ENCODE peak calls at places on chromosomes 16 and 17, in five cellular contexts. I is H9, A is GM23248, M is IMR-90, Z is Karpas-422. J is an unnamed sample.
A peak's percentile ranks its signal among the peaks of the same experiment; 100 is the strongest.

GRCh38 chr17:44925731-44926697 is 10.7 kb upstream of the GFAP start:
- DNase-seq in I (no peak), A (no peak), M (no peak), Z (no peak), J (no peak)

GRCh38 chr16:46789075-46789474 is 40.9 kb upstream of the MYLK3 start:
- DNase-seq in I (no peak), A (no peak), M (no peak), Z (peak; percentile 65), J (no peak)

GRCh38 chr17:33284022-33284421 is 9.1 kb downstream of the ASIC2 start:
- DNase-seq in I (no peak), A (peak; percentile 85), M (peak; percentile 87), Z (no peak), J (peak; percentile 18)

GRCh38 chr17:13513039-13513405 is 88.7 kb downstream of the HS3ST3A1 start:
- DNase-seq in I (no peak), A (peak; percentile 71), M (peak; percentile 27), Z (no peak), J (peak; percentile 20)

GRCh38 chr16:87538594-87538993 is 45.8 kb upstream of the ZCCHC14 start:
- DNase-seq in I (no peak), A (peak; percentile 96), M (peak; percentile 44), Z (no peak), J (peak; percentile 83)

GRCh38 chr16:15523092-15523541 is 88.7 kb downstream of the BMERB1 start:
- DNase-seq in I (no peak), A (no peak), M (no peak), Z (peak; percentile 80), J (no peak)

GRCh38 chr17:2396568-2397246 is 4.2 kb downstream of the MNT start:
- DNase-seq in I (peak; percentile 99), A (peak; percentile 96), M (peak; percentile 98), Z (peak; percentile 95), J (peak; percentile 98)

GRCh38 chr17:35184274-35184673 is 9.9 kb downstream of the SLC35G3 start:
- DNase-seq in I (no peak), A (no peak), M (no peak), Z (no peak), J (no peak)

GRCh38 chr16:75256059-75256870 is 4.8 kb upstream of the BCAR1 start:
- DNase-seq in I (peak; percentile 49), A (peak; percentile 76), M (no peak), Z (no peak), J (no peak)

GRCh38 chr17:8966926-8967325 is 1.4 kb upstream of the PIK3R5 start:
- DNase-seq in I (no peak), A (no peak), M (no peak), Z (no peak), J (no peak)

GRCh38 chr17:79915850-79916430 is 76.7 kb upstream of the CBX4 start:
- DNase-seq in I (peak; percentile 92), A (peak; percentile 55), M (peak; percentile 28), Z (peak; percentile 57), J (no peak)
- H3K9ac ChIP-seq in I (no peak overlapping the region), A (no peak overlapping the region), M (no peak overlapping the region), Z (no peak overlapping the region), J (no peak overlapping the region)

GRCh38 chr16:2089676-2090480 is 42.1 kb downstream of the TSC2 start:
- DNase-seq in I (no peak), A (no peak), M (no peak), Z (no peak), J (no peak)

GRCh38 chr16:2092866-2093265 is 42.8 kb downstream of the PKD1 start:
- DNase-seq in I (no peak), A (no peak), M (no peak), Z (no peak), J (no peak)

GRCh38 chr16:2091722-2092620 is 43.7 kb downstream of the PKD1 start:
- DNase-seq in I (peak; percentile 50), A (no peak), M (no peak), Z (no peak), J (no peak)

GRCh38 chr16:2090481-2090797 is 42.7 kb downstream of the TSC2 start:
- DNase-seq in I (no peak), A (no peak), M (no peak), Z (no peak), J (no peak)

GRCh38 chr16:2090819-2091721 is 43.3 kb downstream of the TSC2 start:
- DNase-seq in I (peak; percentile 91), A (peak; percentile 62), M (no peak), Z (peak; percentile 85), J (peak; percentile 71)
- H3K9ac ChIP-seq in I (no peak overlapping the region), A (no peak overlapping the region), M (no peak overlapping the region), Z (no peak overlapping the region), J (no peak overlapping the region)

GRCh38 chr16:55482056-55482455 is 3.1 kb downstream of the MMP2 start:
- DNase-seq in I (no peak), A (peak; percentile 74), M (peak; percentile 57), Z (no peak), J (peak; percentile 59)

GRCh38 chr16:55476625-55477533 is 2.1 kb upstream of the MMP2 start:
- DNase-seq in I (no peak), A (peak; percentile 45), M (no peak), Z (no peak), J (peak; percentile 27)

GRCh38 chr16:55478827-55479559 is at the start of gene MMP2:
- DNase-seq in I (peak; percentile 90), A (peak; percentile 86), M (peak; percentile 79), Z (no peak), J (peak; percentile 86)

GRCh38 chr16:55480228-55480655 is 1.2 kb downstream of the MMP2 start:
- DNase-seq in I (peak; percentile 46), A (peak; percentile 98), M (peak; percentile 93), Z (no peak), J (peak; percentile 99)

DNA sequence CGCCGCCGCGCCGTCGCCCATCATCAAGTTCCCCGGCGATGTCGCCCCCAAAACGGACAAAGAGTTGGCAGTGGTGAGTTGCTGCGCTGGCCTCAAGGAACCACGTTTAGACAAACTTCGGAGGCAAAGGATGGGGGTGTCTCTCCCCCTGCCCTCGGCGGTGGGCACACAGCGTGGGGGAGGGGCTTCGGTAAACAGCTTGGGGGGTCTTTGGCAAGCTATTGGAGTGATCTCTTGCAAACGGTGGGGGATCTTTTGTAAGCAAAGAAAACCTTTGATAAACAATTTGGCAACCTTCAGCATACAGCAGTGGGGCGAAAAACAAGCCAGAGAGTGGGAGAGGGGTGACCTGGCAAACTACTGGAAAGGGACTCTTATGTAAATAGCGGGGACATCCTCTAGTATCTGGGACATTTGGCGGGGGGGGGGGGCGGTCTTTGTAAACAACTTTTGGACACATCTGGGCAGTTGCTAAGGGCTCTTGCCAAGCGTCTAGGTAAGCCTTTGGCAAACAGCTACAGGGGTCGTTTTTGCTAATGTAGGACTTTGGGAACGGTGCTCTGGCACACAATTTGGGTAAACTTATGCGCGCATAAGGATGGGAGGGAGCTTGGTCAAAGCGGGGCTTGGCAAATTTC is 681 bp downstream of the MMP2 start:
- DNase-seq in I (no peak), A (peak; percentile 64), M (no peak), Z (no peak), J (peak; percentile 47)
- H3K9ac ChIP-seq in I (no peak overlapping the region), A (peak overlapping the region; percentile 99), M (peak overlapping the region; percentile 76), Z (no peak overlapping the region), J (peak overlapping the region; percentile 92)

DNA sequence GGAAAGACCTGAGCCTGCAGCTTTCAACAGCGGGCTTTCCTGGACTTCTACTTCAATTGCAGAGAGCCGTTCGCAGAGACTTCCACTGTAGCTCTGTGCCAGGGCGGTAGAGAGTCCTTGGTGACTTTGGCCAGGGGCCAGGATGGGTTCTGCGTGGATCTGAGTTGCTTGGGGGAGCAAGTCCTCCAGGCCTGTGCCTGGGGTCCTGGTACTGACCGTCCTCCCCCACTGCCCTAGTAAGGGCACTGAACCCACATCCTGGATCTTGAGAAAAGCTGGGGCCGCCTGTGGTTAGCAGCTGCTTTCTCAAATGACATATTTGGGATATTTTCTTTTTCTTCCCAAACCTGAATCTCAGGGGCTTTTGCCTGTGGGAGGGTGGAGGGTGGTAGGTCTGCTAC is 37.9 kb downstream of the PGS1 start:
- DNase-seq in I (no peak), A (no peak), M (peak; percentile 16), Z (no peak), J (no peak)
- H3K9ac ChIP-seq in I (no peak overlapping the region), A (no peak overlapping the region), M (peak overlapping the region; percentile 40), Z (no peak overlapping the region), J (peak overlapping the region; percentile 51)

GRCh38 chr17:20955437-20956323 is 87.1 kb downstream of the USP22 start:
- DNase-seq in I (no peak), A (peak; percentile 36), M (peak; percentile 51), Z (no peak), J (peak; percentile 51)
- H3K9ac ChIP-seq in I (no peak overlapping the region), A (no peak overlapping the region), M (no peak overlapping the region), Z (no peak overlapping the region), J (no peak overlapping the region)

DNA sequence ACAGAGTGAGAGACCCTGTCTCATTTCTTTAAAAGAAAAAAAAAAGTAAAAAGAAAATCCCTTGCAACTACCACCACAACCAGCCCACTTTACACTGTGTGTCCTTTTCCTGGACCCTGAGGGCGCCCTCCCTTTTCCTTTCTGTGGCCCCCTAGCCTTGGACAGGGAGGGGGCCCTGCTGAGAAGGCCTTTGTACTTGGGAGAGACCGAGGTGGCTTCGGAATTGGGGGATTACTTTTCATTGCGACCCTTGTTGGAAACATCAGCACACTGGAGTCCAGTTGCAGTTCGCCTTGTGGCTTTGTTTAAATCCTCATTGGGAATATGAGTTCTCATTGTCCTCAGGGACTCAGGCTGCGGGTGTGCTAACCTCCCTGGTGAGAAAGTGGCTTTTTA is 9.4 kb upstream of the DNASE1 start:
- DNase-seq in I (no peak), A (no peak), M (no peak), Z (no peak), J (no peak)
- H3K9ac ChIP-seq in I (no peak overlapping the region), A (no peak overlapping the region), M (peak overlapping the region; percentile 57), Z (no peak overlapping the region), J (no peak overlapping the region)

DNA sequence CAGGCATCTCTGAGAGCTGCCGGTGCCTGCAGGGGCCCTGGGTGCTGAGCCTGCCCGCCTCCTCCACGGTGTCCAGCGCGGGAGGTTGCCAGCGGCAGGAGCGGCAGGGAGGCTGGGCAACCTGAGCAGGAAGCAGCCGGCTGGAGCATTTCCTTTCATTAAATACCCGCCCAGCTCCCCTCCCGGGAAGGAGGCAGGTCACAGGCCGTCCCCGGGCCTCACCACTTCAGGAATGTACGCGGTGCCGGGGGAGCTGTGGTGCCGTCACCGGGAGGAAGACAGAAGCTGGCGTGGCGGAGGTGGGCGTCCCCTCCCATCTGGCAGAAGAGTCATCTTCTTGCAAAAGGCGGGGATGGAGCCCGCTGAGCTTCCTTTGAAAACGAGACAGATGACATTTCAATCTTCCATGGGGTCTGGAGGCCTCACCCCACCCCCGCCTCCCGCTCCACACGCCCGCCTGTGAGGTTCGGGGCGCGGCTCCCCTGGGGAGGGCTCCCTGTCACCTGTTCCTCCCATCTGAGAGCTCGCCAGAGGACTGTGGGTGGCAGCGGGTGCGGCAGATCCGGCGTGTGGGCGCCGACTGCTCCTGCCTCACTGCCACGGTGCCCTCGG is 16.0 kb downstream of the SOX8 start:
- DNase-seq in I (peak; percentile 80), A (peak; percentile 42), M (peak; percentile 41), Z (no peak), J (peak; percentile 28)
- H3K9ac ChIP-seq in I (no peak overlapping the region), A (no peak overlapping the region), M (no peak overlapping the region), Z (no peak overlapping the region), J (no peak overlapping the region)